ENCODE peak calls at places on chromosome 13, in four cellular contexts. L is astrocyte, Z is mesendoderm, U is IMR-90. C is an unnamed sample.

GRCh38 chr13:99065250-99066015 is 87.6 kb upstream of the DOCK9 start:
- DNase-seq in L (no peak), Z (no peak), U (no peak), C (no peak)

GRCh38 chr13:87153371-87153770 is 517.8 kb upstream of the SLITRK5 start:
- DNase-seq in L (no peak), Z (no peak), U (no peak), C (no peak)

GRCh38 chr13:76723551-76724232 is 162.5 kb downstream of the KCTD12 start:
- DNase-seq in L (peak; percentile 87), Z (peak; percentile 83), U (peak; percentile 89), C (peak; percentile 89)

GRCh38 chr13:20411638-20412342 is 113.9 kb downstream of the CRYL1 start:
- DNase-seq in L (no peak), Z (no peak), U (no peak), C (no peak)

GRCh38 chr13:112714366-112714765 is 24.5 kb downstream of the ATP11A start:
- DNase-seq in L (no peak), Z (no peak), U (no peak), C (no peak)

GRCh38 chr13:19845758-19846157 is 17.7 kb downstream of the ZMYM5 start:
- DNase-seq in L (peak; percentile 98), Z (peak; percentile 11), U (peak; percentile 99), C (peak; percentile 99)

GRCh38 chr13:47594833-47595232 is 406.2 kb downstream of the SUCLA2 start:
- DNase-seq in L (no peak), Z (peak; percentile 66), U (peak; percentile 1), C (peak; percentile 7)

GRCh38 chr13:77409412-77409811 is 82.5 kb upstream of the MYCBP2 start:
- DNase-seq in L (no peak), Z (peak; percentile 92), U (no peak), C (no peak)

GRCh38 chr13:110343241-110343865 is 36.3 kb downstream of the COL4A2 start:
- DNase-seq in L (peak; percentile 80), Z (no peak), U (no peak), C (peak; percentile 87)

GRCh38 chr13:68970532-68970931 is 1137.1 kb upstream of the ATXN8OS start:
- DNase-seq in L (no peak), Z (no peak), U (no peak), C (no peak)

GRCh38 chr13:29497137-29497654 is 98.3 kb downstream of the SLC7A1 start:
- DNase-seq in L (peak; percentile 61), Z (peak; percentile 58), U (peak; percentile 65), C (peak; percentile 65)

GRCh38 chr13:52092087-52092486 is 36.8 kb downstream of the NEK5 start:
- DNase-seq in L (no peak), Z (no peak), U (no peak), C (no peak)

GRCh38 chr13:40992678-40993077 is 26.4 kb downstream of the ELF1 start:
- DNase-seq in L (no peak), Z (peak; percentile 23), U (no peak), C (no peak)

GRCh38 chr13:95627590-95627989 is 16.9 kb downstream of the DZIP1 start:
- DNase-seq in L (peak; percentile 54), Z (no peak), U (peak; percentile 79), C (peak; percentile 58)

GRCh38 chr13:34300559-34300958 is 482.6 kb downstream of the RFC3 start:
- DNase-seq in L (peak; percentile 41), Z (no peak), U (no peak), C (peak; percentile 34)

GRCh38 chr13:113350065-113350937 is 13.6 kb downstream of the GRTP1 start:
- DNase-seq in L (no peak), Z (peak; percentile 47), U (no peak), C (no peak)

GRCh38 chr13:105984236-105984635 is 551.2 kb downstream of the EFNB2 start:
- DNase-seq in L (no peak), Z (no peak), U (no peak), C (no peak)

GRCh38 chr13:83752141-83752540 is 130.1 kb downstream of the SLITRK1 start:
- DNase-seq in L (peak; percentile 60), Z (peak; percentile 4), U (peak; percentile 47), C (peak; percentile 5)

GRCh38 chr13:63198076-63198475 is 1782.4 kb upstream of the PCDH20 start:
- DNase-seq in L (peak; percentile 56), Z (no peak), U (peak; percentile 45), C (peak; percentile 68)

GRCh38 chr13:48975101-48975925 is at the start of gene FNDC3A:
- DNase-seq in L (peak; percentile 61), Z (peak; percentile 90), U (peak; percentile 64), C (peak; percentile 68)

GRCh38 chr13:42266464-42266863 is 5.5 kb upstream of the AKAP11 start:
- DNase-seq in L (peak; percentile 49), Z (peak; percentile 35), U (peak; percentile 79), C (peak; percentile 74)

GRCh38 chr13:113187263-113187669 is 21.2 kb downstream of the PCID2 start:
- DNase-seq in L (peak; percentile 99), Z (peak; percentile 79), U (peak; percentile 100), C (peak; percentile 100)

GRCh38 chr13:105994340-105994739 is 541.1 kb downstream of the EFNB2 start:
- DNase-seq in L (no peak), Z (no peak), U (no peak), C (no peak)

GRCh38 chr13:49022472-49023144 is 46.9 kb downstream of the FNDC3A start:
- DNase-seq in L (peak; percentile 47), Z (no peak), U (peak; percentile 36), C (peak; percentile 42)

GRCh38 chr13:39815345-39816111 is 160.1 kb downstream of the COG6 start:
- DNase-seq in L (no peak), Z (no peak), U (no peak), C (peak; percentile 14)

GRCh38 chr13:32905864-32906180 is 110.4 kb upstream of the KL start:
- DNase-seq in L (peak; percentile 43), Z (no peak), U (peak; percentile 19), C (peak; percentile 66)

GRCh38 chr13:70188567-70188966 is 80.3 kb upstream of the KLHL1 start:
- DNase-seq in L (no peak), Z (peak; percentile 3), U (no peak), C (no peak)

GRCh38 chr13:24274452-24274971 is 34.9 kb upstream of the C1QTNF9 start:
- DNase-seq in L (no peak), Z (no peak), U (peak; percentile 59), C (no peak)

GRCh38 chr13:36000028-36000427 is 131.2 kb downstream of the DCLK1 start:
- DNase-seq in L (no peak), Z (no peak), U (no peak), C (no peak)

GRCh38 chr13:101673360-101674105 is 221.1 kb downstream of the ITGBL1 start:
- DNase-seq in L (no peak), Z (no peak), U (no peak), C (no peak)

GRCh38 chr13:51451467-51452390 is 1.1 kb downstream of the INTS6 start:
- DNase-seq in L (peak; percentile 41), Z (peak; percentile 90), U (peak; percentile 57), C (peak; percentile 67)

GRCh38 chr13:25733696-25734435 is 317.9 kb downstream of the SHISA2 start:
- DNase-seq in L (peak; percentile 30), Z (peak; percentile 42), U (no peak), C (peak; percentile 36)

GRCh38 chr13:112733112-112733511 is 43.3 kb downstream of the ATP11A start:
- DNase-seq in L (no peak), Z (peak; percentile 49), U (no peak), C (no peak)

GRCh38 chr13:87671824-87672603 is 843 bp downstream of the SLITRK5 start:
- DNase-seq in L (no peak), Z (peak; percentile 31), U (no peak), C (peak; percentile 12)

GRCh38 chr13:59409651-59410200 is 754.0 kb downstream of the DIAPH3 start:
- DNase-seq in L (peak; percentile 20), Z (peak; percentile 60), U (no peak), C (peak; percentile 21)

GRCh38 chr13:30045916-30046704 is 195.7 kb upstream of the UBL3 start:
- DNase-seq in L (peak; percentile 95), Z (no peak), U (peak; percentile 88), C (peak; percentile 96)

GRCh38 chr13:29922281-29922821 is 71.9 kb upstream of the UBL3 start:
- DNase-seq in L (peak; percentile 61), Z (no peak), U (peak; percentile 54), C (peak; percentile 30)

GRCh38 chr13:37495046-37495445 is 103.5 kb downstream of the POSTN start:
- DNase-seq in L (peak; percentile 68), Z (no peak), U (peak; percentile 10), C (peak; percentile 74)

GRCh38 chr13:66559093-66559492 is 671.0 kb downstream of the PCDH9 start:
- DNase-seq in L (no peak), Z (no peak), U (peak; percentile 72), C (no peak)

GRCh38 chr13:66556306-66556705 is 673.8 kb downstream of the PCDH9 start:
- DNase-seq in L (no peak), Z (no peak), U (peak; percentile 16), C (no peak)

GRCh38 chr13:66560189-66560588 is 669.9 kb downstream of the PCDH9 start:
- DNase-seq in L (no peak), Z (no peak), U (no peak), C (no peak)

GRCh38 chr13:66560991-66561390 is 669.1 kb downstream of the PCDH9 start:
- DNase-seq in L (no peak), Z (no peak), U (no peak), C (no peak)

DNA sequence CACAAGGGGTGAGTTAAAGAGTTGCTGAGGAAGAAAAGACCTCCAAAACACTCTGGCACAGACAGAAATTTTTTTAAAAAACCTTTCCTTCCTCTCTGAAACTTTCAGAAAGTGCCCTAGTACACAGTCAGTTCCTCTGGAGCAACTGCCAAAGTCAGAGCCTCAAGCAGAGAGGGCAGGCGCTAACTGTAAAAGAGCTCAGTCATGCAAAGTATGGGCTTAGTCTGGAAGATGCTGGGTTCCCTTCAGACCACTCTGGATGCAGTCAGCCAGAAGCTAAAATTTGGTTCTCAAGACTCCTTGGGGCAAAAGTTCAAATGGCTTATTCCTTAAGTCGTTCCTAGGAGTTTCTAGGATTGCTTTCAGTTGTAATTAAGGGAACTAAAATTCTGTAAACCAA is 671.6 kb downstream of the PCDH9 start:
- DNase-seq in L (peak; percentile 39), Z (peak; percentile 16), U (peak; percentile 30), C (peak; percentile 21)
- H3K4me2 ChIP-seq in L (no peak overlapping the region), Z (no peak overlapping the region), U (no peak overlapping the region), C (no peak overlapping the region)

DNA sequence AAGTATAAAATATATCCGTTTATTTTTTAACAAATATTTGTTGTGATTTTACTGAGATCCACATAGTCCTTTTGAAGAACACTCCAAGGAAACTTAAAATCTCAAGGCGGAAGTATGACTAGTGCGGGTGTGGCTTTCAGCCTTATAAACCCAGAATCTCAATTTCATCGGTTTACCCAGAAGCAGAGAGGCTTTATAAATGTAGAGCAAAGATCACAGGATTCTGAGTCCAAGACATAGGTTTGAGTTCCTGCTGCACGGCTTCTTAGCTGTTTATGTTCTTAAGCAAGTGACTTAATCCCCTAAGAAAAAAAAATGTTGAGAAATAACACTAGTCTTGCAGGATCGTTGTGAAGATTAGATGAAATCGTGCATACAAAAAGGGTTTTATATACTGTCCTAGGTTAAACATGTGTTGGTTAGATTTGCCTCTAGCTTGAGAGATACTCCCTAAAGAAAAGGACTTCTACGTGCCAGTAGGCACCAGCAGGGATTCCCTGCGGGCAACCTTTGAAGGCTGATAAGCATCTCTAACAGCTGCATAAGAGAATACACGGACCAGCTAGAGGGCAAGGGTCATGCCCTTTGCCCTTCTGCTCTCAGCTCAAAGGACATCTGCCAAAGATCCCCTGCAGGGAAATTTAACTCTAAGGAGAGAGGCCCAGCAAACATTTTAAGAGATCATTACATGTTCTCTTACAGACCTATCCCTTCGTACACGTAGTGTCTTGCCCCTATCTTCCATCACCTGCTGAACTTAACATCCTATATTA is 130.4 kb upstream of the MIR17HG start:
- DNase-seq in L (no peak), Z (peak; percentile 75), U (no peak), C (peak; percentile 1)
- H3K27me3 ChIP-seq in L (no peaks in the 10 kb centered on the region), Z (no peaks in the 10 kb centered on the region), U (no peaks in the 10 kb centered on the region), C (no peaks in the 10 kb centered on the region)

GRCh38 chr13:100304241-100304640 is 215.3 kb downstream of the PCCA start:
- DNase-seq in L (no peak), Z (peak; percentile 45), U (no peak), C (no peak)
- H3K4me1 ChIP-seq in L (no peaks in the 10 kb centered on the region), Z (no peaks in the 10 kb centered on the region), U (no peaks in the 10 kb centered on the region), C (no peaks in the 10 kb centered on the region)

GRCh38 chr13:22506286-22506685 is 674.5 kb upstream of the SGCG start:
- DNase-seq in L (no peak), Z (no peak), U (no peak), C (peak; percentile 19)
- H3K4me2 ChIP-seq in L (peak overlapping the region; percentile 31), Z (no peak overlapping the region), U (no peak overlapping the region), C (peak overlapping the region; percentile 25)

C was measured in fibroblast of lung.